ENCODE peak calls at places on chromosomes 13 and 19, in nine cellular contexts. N, Z, Q, I, R, V, H, B and A are unnamed samples.

GRCh38 chr19:46776927-46777911 is 11.2 kb downstream of the SLC1A5 start:
- DNase-seq in V (no peak), H (no peak), N (peak), Z (no peak), B (no peak), Q (no peak), I (no peak), R (no peak), A (no peak)

GRCh38 chr13:100526299-100527030 is 62.1 kb downstream of the GGACT start:
- DNase-seq in H (no peak), N (no peak), R (no peak), V (no peak), Z (no peak), B (no peak), I (no peak), Q (no peak), A (no peak)

GRCh38 chr13:51902776-51903175 is 41.0 kb downstream of the CCDC70 start:
- DNase-seq in H (no peak), V (no peak), Q (no peak), I (no peak), N (no peak), Z (no peak), R (no peak), B (no peak), A (no peak)

GRCh38 chr19:19627442-19627715 is 641 bp downstream of the LPAR2 start:
- DNase-seq in R (no peak), I (no peak), N (no peak), B (no peak), Q (no peak), V (no peak), Z (no peak), H (no peak), A (no peak)

GRCh38 chr13:23956106-23956505 is 58.8 kb upstream of the C1QTNF9B start:
- DNase-seq in H (no peak), Z (no peak), Q (peak), V (no peak), N (no peak), R (no peak), B (no peak), I (no peak), A (peak)

GRCh38 chr13:35260316-35260715 is 216.2 kb downstream of the MAB21L1 start:
- DNase-seq in H (no peak), I (no peak), B (no peak), Q (no peak), R (no peak), V (no peak), Z (no peak), N (no peak), A (no peak)

GRCh38 chr13:21371011-21371410 is 88.1 kb downstream of the ZDHHC20 start:
- DNase-seq in N (no peak), B (no peak), Q (no peak), H (no peak), I (no peak), R (no peak), V (no peak), Z (no peak), A (no peak)

GRCh38 chr19:33459691-33460090 is 61.9 kb downstream of the PEPD start:
- DNase-seq in I (no peak), B (no peak), V (no peak), Q (no peak), H (no peak), R (no peak), Z (no peak), N (no peak), A (no peak)

GRCh38 chr19:10510301-10510802 is 6.9 kb downstream of the S1PR5 start:
- DNase-seq in I (peak), H (peak), Q (peak), N (peak), V (no peak), R (no peak), B (no peak), Z (no peak), A (no peak)

GRCh38 chr19:15195987-15196682 is 4.7 kb downstream of the NOTCH3 start:
- DNase-seq in N (no peak), R (no peak), Q (peak), Z (peak), B (no peak), I (no peak), H (no peak), V (peak), A (no peak)

GRCh38 chr19:41637484-41637883 is 10.6 kb upstream of the CEACAM4 start:
- DNase-seq in V (no peak), B (no peak), R (no peak), N (no peak), Z (no peak), I (no peak), Q (no peak), H (no peak), A (no peak)

GRCh38 chr13:96925869-96926628 is 68.2 kb downstream of the OXGR1 start:
- DNase-seq in B (no peak), Q (no peak), N (no peak), V (no peak), R (no peak), H (no peak), I (no peak), Z (no peak), A (no peak)

GRCh38 chr13:86572115-86572514 is 772.9 kb upstream of the SLITRK6 start:
- DNase-seq in Z (no peak), B (no peak), I (no peak), V (no peak), H (no peak), Q (no peak), R (peak), N (no peak), A (no peak)

GRCh38 chr13:27446986-27447583 is 3.3 kb downstream of the MTIF3 start:
- DNase-seq in H (no peak), Q (peak), Z (no peak), R (no peak), B (no peak), V (no peak), N (no peak), I (no peak), A (no peak)

GRCh38 chr19:13056052-13056660 is 46.5 kb downstream of the LYL1 start:
- DNase-seq in V (peak), N (no peak), B (no peak), I (no peak), R (no peak), Q (peak), Z (no peak), H (no peak), A (no peak)

GRCh38 chr19:13872695-13873389 is 4.1 kb upstream of the NANOS3 start:
- DNase-seq in Z (no peak), I (no peak), B (peak), Q (no peak), H (no peak), R (no peak), N (no peak), V (no peak), A (no peak)